ENCODE peak calls at places on chromosomes 2 and 18, in eight cellular contexts. C is fibroblast of lung, D is SJCRH30, Y is gastrocnemius medialis, W is lower lobe of right lung, G is A549, I is endodermal cell, A is HAP-1. T is an unnamed sample.

GRCh38 chr2:184598313-184599053 is at the start of gene ZNF804A:
- DNase-seq in C (peak; percentile 76), D (peak; percentile 87), Y (no peak), W (peak; percentile 77), G (peak; percentile 12), I (peak; percentile 79), A (peak; percentile 73), T (peak; percentile 25)

GRCh38 chr2:207692206-207693065 is 19.0 kb upstream of the CCNYL1 start:
- DNase-seq in C (peak; percentile 11), D (no peak), Y (no peak), W (peak; percentile 62), G (peak; percentile 50), I (peak; percentile 80), A (peak; percentile 73), T (peak; percentile 38)

GRCh38 chr18:70523035-70523797 is 234.4 kb downstream of the SOCS6 start:
- DNase-seq in C (no peak), D (no peak), Y (no peak), W (no peak), G (no peak), I (no peak), A (no peak), T (no peak)

GRCh38 chr2:226308981-226309380 is 490.6 kb downstream of the IRS1 start:
- DNase-seq in C (peak; percentile 32), D (peak; percentile 69), Y (no peak), W (no peak), G (no peak), I (no peak), A (no peak), T (no peak)

GRCh38 chr2:209526541-209526940 is 102.7 kb downstream of the MAP2 start:
- DNase-seq in C (no peak), D (no peak), Y (no peak), W (no peak), G (no peak), I (no peak), A (no peak), T (no peak)

GRCh38 chr2:43086451-43087221 is 139.8 kb downstream of the ZFP36L2 start:
- DNase-seq in C (peak; percentile 100), D (peak; percentile 93), Y (peak; percentile 74), W (no peak), G (peak; percentile 81), I (peak; percentile 69), A (no peak), T (peak; percentile 95)

GRCh38 chr18:45771587-45771986 is 47.6 kb downstream of the SLC14A1 start:
- DNase-seq in C (peak; percentile 54), D (no peak), Y (no peak), W (no peak), G (no peak), I (no peak), A (no peak), T (no peak)

GRCh38 chr2:206611736-206612135 is 30.6 kb upstream of the FAM237A start:
- DNase-seq in C (no peak), D (no peak), Y (no peak), W (no peak), G (no peak), I (no peak), A (peak; percentile 55), T (no peak)

GRCh38 chr2:37526323-37526722 is 145.1 kb downstream of the CDC42EP3 start:
- DNase-seq in C (no peak), D (no peak), Y (no peak), W (no peak), G (no peak), I (no peak), A (no peak), T (no peak)

GRCh38 chr2:170713280-170714155 is 1.6 kb upstream of the SP5 start:
- DNase-seq in C (no peak), D (no peak), Y (no peak), W (no peak), G (no peak), I (peak; percentile 81), A (no peak), T (no peak)

GRCh38 chr2:71895320-71896161 is 252.1 kb downstream of the CYP26B1 start:
- DNase-seq in C (no peak), D (peak; percentile 1), Y (no peak), W (no peak), G (no peak), I (peak; percentile 30), A (no peak), T (peak; percentile 86)

GRCh38 chr2:203599509-203599908 is 64.4 kb upstream of the RAPH1 start:
- DNase-seq in C (no peak), D (no peak), Y (no peak), W (no peak), G (no peak), I (no peak), A (no peak), T (no peak)

GRCh38 chr2:127618551-127618950 is 27.4 kb upstream of the GPR17 start:
- DNase-seq in C (no peak), D (no peak), Y (no peak), W (peak; percentile 17), G (no peak), I (peak; percentile 22), A (no peak), T (no peak)

GRCh38 chr2:199459286-199460100 is 1.8 kb upstream of the SATB2 start:
- DNase-seq in C (peak; percentile 97), D (peak; percentile 90), Y (peak; percentile 70), W (peak; percentile 91), G (peak; percentile 71), I (peak; percentile 98), A (peak; percentile 92), T (peak; percentile 89)

GRCh38 chr2:207248702-207249355 is 83.1 kb upstream of the KLF7 start:
- DNase-seq in C (peak; percentile 52), D (no peak), Y (no peak), W (no peak), G (no peak), I (no peak), A (no peak), T (peak; percentile 77)

GRCh38 chr2:238272156-238272555 is 16.3 kb downstream of the PER2 start:
- DNase-seq in C (no peak), D (no peak), Y (no peak), W (peak; percentile 16), G (no peak), I (no peak), A (no peak), T (no peak)

GRCh38 chr18:56984731-56985130 is 162.2 kb upstream of the BOD1L2 start:
- DNase-seq in C (no peak), D (no peak), Y (no peak), W (no peak), G (no peak), I (no peak), A (no peak), T (no peak)

GRCh38 chr2:191790737-191791136 is 56.2 kb downstream of the CAVIN2 start:
- DNase-seq in C (peak; percentile 18), D (no peak), Y (no peak), W (no peak), G (no peak), I (no peak), A (no peak), T (peak; percentile 12)

GRCh38 chr2:229363126-229363814 is 92.2 kb upstream of the PID1 start:
- DNase-seq in C (peak; percentile 67), D (no peak), Y (no peak), W (no peak), G (no peak), I (no peak), A (no peak), T (peak; percentile 27)

DNA sequence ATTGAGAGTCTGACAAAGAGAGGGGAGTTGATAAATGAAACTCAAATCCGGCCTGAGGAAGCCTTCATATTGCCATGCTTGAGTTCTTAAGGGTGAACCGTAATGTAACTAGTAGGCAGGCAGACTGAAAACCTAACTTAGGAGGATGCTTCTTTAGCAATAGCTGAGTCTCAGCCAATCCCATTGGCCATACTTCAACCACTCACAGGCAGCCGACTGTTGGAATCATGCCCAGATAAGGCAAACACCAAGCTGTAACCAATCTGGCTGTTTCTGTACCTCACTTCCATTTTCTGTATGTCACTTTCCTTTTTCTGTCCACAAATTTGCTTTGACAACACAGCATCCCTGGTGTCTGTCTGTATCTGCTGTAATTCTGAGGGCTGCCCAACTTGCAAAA is 39.5 kb downstream of the TPRKB start:
- DNase-seq in C (no peak), D (no peak), Y (no peak), W (no peak), G (no peak), I (no peak), A (no peak), T (no peak)
- H3K4me1 ChIP-seq in C (no peaks in the 10 kb centered on the region), D (no peaks in the 10 kb centered on the region), Y (no peaks in the 10 kb centered on the region), W (peaks cover 21% of the 10 kb centered on the region), G (no peaks in the 10 kb centered on the region), I (no peaks in the 10 kb centered on the region), A (no peaks in the 10 kb centered on the region), T (no peaks in the 10 kb centered on the region)

GRCh38 chr2:19138264-19138825 is 220.1 kb downstream of the OSR1 start:
- DNase-seq in C (no peak), D (no peak), Y (no peak), W (no peak), G (no peak), I (peak; percentile 67), A (no peak), T (no peak)
- H3K4me1 ChIP-seq in C (peaks cover 14% of the 10 kb centered on the region), D (no peaks in the 10 kb centered on the region), Y (no peaks in the 10 kb centered on the region), W (peaks cover 7% of the 10 kb centered on the region), G (peaks cover 50% of the 10 kb centered on the region), I (peaks cover 8% of the 10 kb centered on the region), A (no peaks in the 10 kb centered on the region), T (peaks cover 5% of the 10 kb centered on the region)

GRCh38 chr2:54486766-54487165 is 30.6 kb downstream of the SPTBN1 start:
- DNase-seq in C (peak; percentile 55), D (no peak), Y (no peak), W (no peak), G (no peak), I (no peak), A (no peak), T (no peak)
- H3K4me1 ChIP-seq in C (peaks cover 12% of the 10 kb centered on the region), D (peaks cover 30% of the 10 kb centered on the region), Y (peaks cover 38% of the 10 kb centered on the region), W (peaks cover 60% of the 10 kb centered on the region), G (peaks cover 34% of the 10 kb centered on the region), I (no peaks in the 10 kb centered on the region), A (no peaks in the 10 kb centered on the region), T (peaks cover 21% of the 10 kb centered on the region)

GRCh38 chr2:47073217-47073616 is 81.9 kb downstream of the STPG4 start:
- DNase-seq in C (no peak), D (no peak), Y (no peak), W (no peak), G (no peak), I (no peak), A (no peak), T (no peak)
- H3K4me1 ChIP-seq in C (peaks cover 63% of the 10 kb centered on the region), D (peaks cover 59% of the 10 kb centered on the region), Y (peaks cover 52% of the 10 kb centered on the region), W (peaks cover 96% of the 10 kb centered on the region), G (peaks cover 82% of the 10 kb centered on the region), I (peaks cover 14% of the 10 kb centered on the region), A (peaks cover 33% of the 10 kb centered on the region), T (peaks cover 66% of the 10 kb centered on the region)

DNA sequence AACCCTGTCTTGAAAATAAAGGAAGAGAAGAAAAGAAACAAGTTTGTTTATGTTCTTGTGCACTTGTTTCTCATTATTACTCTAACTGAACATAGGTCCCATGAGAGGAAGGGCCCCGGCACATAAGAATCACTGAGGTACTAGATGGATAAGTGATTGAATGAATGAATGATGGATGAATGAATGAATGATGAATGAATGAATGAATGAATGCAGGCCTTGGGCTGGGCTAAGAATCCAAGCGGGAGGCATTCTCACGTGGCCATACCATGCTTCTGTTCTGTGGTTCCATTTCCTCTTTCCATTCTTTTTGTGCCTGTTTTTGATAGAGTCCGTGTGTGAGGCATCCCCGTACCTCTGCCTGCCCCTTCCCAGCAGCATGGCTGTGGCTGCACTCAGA is 94.7 kb downstream of the SH3BP4 start:
- DNase-seq in C (no peak), D (no peak), Y (no peak), W (no peak), G (no peak), I (no peak), A (no peak), T (no peak)
- H3K4me1 ChIP-seq in C (peaks cover 10% of the 10 kb centered on the region), D (peaks cover 23% of the 10 kb centered on the region), Y (peaks cover 8% of the 10 kb centered on the region), W (peaks cover 39% of the 10 kb centered on the region), G (peaks cover 14% of the 10 kb centered on the region), I (no peaks in the 10 kb centered on the region), A (no peaks in the 10 kb centered on the region), T (peaks cover 18% of the 10 kb centered on the region)

GRCh38 chr2:26720322-26721166 is 28.0 kb downstream of the KCNK3 start:
- DNase-seq in C (peak; percentile 81), D (no peak), Y (peak; percentile 60), W (peak; percentile 80), G (peak; percentile 86), I (no peak), A (peak; percentile 29), T (no peak)
- H3K4me1 ChIP-seq in C (peaks cover 28% of the 10 kb centered on the region), D (peaks cover 14% of the 10 kb centered on the region), Y (peaks cover 34% of the 10 kb centered on the region), W (peaks cover 60% of the 10 kb centered on the region), G (peaks cover 80% of the 10 kb centered on the region), I (no peaks in the 10 kb centered on the region), A (no peaks in the 10 kb centered on the region), T (no peaks in the 10 kb centered on the region)